ENCODE peak calls at places on chromosomes 5 and 9, in eight cellular contexts. P, R, L, T, J, Y, C and S are unnamed samples. For H3K27me3, the result is how much of the 10 kb centered on the place peaks cover.

GRCh38 chr5:9774472-9775079 is 144.4 kb upstream of the TAS2R1 start:
- DNase-seq in P (peak), R (peak), L (no peak), T (no peak), J (no peak), Y (no peak), C (no peak), S (peak)

GRCh38 chr9:133204335-133204992 is 4.6 kb downstream of the OBP2B start:
- DNase-seq in P (no peak), R (no peak), L (no peak), T (peak), J (no peak), Y (peak), C (no peak), S (no peak)

GRCh38 chr5:108379722-108380530 is 2.0 kb downstream of the FBXL17 start:
- DNase-seq in P (no peak), R (peak), L (no peak), T (no peak), J (no peak), Y (no peak), C (no peak), S (peak)

GRCh38 chr9:136729144-136729543 is 13.6 kb downstream of the LCN10 start:
- DNase-seq in P (no peak), R (no peak), L (no peak), T (no peak), J (no peak), Y (no peak), C (no peak), S (no peak)

GRCh38 chr9:123232332-123232731 is 36.1 kb downstream of the STRBP start:
- DNase-seq in P (no peak), R (no peak), L (no peak), T (no peak), J (no peak), Y (no peak), C (no peak), S (no peak)

GRCh38 chr5:142095035-142095434 is 13.5 kb upstream of the NDFIP1 start:
- DNase-seq in P (no peak), R (no peak), L (no peak), T (no peak), J (no peak), Y (no peak), C (no peak), S (no peak)

GRCh38 chr5:14428302-14429081 is 153.1 kb upstream of the OTULINL start:
- DNase-seq in P (no peak), R (no peak), L (no peak), T (no peak), J (no peak), Y (no peak), C (no peak), S (peak)

GRCh38 chr9:73855206-73855605 is 641.9 kb upstream of the RORB start:
- DNase-seq in P (no peak), R (no peak), L (no peak), T (no peak), J (no peak), Y (no peak), C (no peak), S (no peak)

GRCh38 chr9:123825337-123825736 is 104.6 kb downstream of the DENND1A start:
- DNase-seq in P (no peak), R (peak), L (no peak), T (no peak), J (no peak), Y (no peak), C (no peak), S (peak)

GRCh38 chr9:105681724-105682123 is 12.6 kb upstream of the TMEM38B start:
- DNase-seq in P (no peak), R (peak), L (no peak), T (no peak), J (no peak), Y (no peak), C (no peak), S (peak)

GRCh38 chr5:79200573-79201183 is 35.3 kb upstream of the JMY start:
- DNase-seq in P (no peak), R (peak), L (no peak), T (no peak), J (no peak), Y (no peak), C (no peak), S (no peak)

GRCh38 chr9:134834217-134834956 is 46.2 kb upstream of the FCN2 start:
- DNase-seq in P (no peak), R (no peak), L (no peak), T (no peak), J (no peak), Y (no peak), C (no peak), S (no peak)

GRCh38 chr5:156850206-156850751 is at the start of gene PPP1R2B:
- DNase-seq in P (no peak), R (no peak), L (no peak), T (no peak), J (no peak), Y (no peak), C (no peak), S (no peak)

GRCh38 chr9:129580211-129580915 is 40.5 kb downstream of the C9orf50 start:
- DNase-seq in P (no peak), R (no peak), L (no peak), T (no peak), J (no peak), Y (no peak), C (no peak), S (no peak)

GRCh38 chr9:97632406-97632991 is 669 bp downstream of the TSTD2 start:
- DNase-seq in P (peak), R (peak), L (peak), T (peak), J (peak), Y (no peak), C (no peak), S (no peak)

GRCh38 chr5:36876965-36877666 is 547 bp downstream of the NIPBL start:
- DNase-seq in P (no peak), R (peak), L (peak), T (peak), J (peak), Y (peak), C (peak), S (no peak)

GRCh38 chr5:160496784-160497183 is 75.1 kb downstream of the PTTG1 start:
- DNase-seq in P (no peak), R (no peak), L (no peak), T (no peak), J (no peak), Y (no peak), C (no peak), S (peak)

GRCh38 chr9:133613396-133613795 is 4.2 kb upstream of the FAM163B start:
- DNase-seq in P (no peak), R (no peak), L (no peak), T (no peak), J (no peak), Y (no peak), C (no peak), S (no peak)

GRCh38 chr9:131491001-131491710 is 11.6 kb upstream of the POMT1 start:
- DNase-seq in P (no peak), R (no peak), L (no peak), T (no peak), J (no peak), Y (no peak), C (no peak), S (no peak)

GRCh38 chr9:92668746-92669526 is 995 bp downstream of the IPPK start:
- DNase-seq in P (no peak), R (peak), L (peak), T (peak), J (no peak), Y (no peak), C (no peak), S (peak)

GRCh38 chr9:129486496-129487306 is 134.2 kb downstream of the C9orf50 start:
- DNase-seq in P (no peak), R (no peak), L (peak), T (peak), J (peak), Y (peak), C (no peak), S (no peak)

GRCh38 chr9:136354592-136355085 is 8.9 kb downstream of the DNLZ start:
- DNase-seq in P (no peak), R (peak), L (peak), T (no peak), J (peak), Y (no peak), C (no peak), S (peak)

GRCh38 chr9:130610862-130611689 is 31.7 kb downstream of the FUBP3 start:
- DNase-seq in P (no peak), R (no peak), L (no peak), T (no peak), J (no peak), Y (no peak), C (no peak), S (no peak)

GRCh38 chr5:16456103-16456832 is 9.3 kb downstream of the ZNF622 start:
- DNase-seq in P (peak), R (peak), L (no peak), T (peak), J (peak), Y (no peak), C (peak), S (peak)

GRCh38 chr5:138402640-138403039 is 36.2 kb upstream of the REEP2 start:
- DNase-seq in P (no peak), R (no peak), L (no peak), T (no peak), J (no peak), Y (no peak), C (no peak), S (no peak)

GRCh38 chr9:132090771-132091170 is 11.1 kb upstream of the MED27 start:
- DNase-seq in P (no peak), R (peak), L (no peak), T (no peak), J (no peak), Y (no peak), C (no peak), S (peak)

GRCh38 chr9:105318729-105319513 is 74.5 kb downstream of the SLC44A1 start:
- DNase-seq in P (no peak), R (no peak), L (no peak), T (no peak), J (no peak), Y (no peak), C (no peak), S (no peak)

DNA sequence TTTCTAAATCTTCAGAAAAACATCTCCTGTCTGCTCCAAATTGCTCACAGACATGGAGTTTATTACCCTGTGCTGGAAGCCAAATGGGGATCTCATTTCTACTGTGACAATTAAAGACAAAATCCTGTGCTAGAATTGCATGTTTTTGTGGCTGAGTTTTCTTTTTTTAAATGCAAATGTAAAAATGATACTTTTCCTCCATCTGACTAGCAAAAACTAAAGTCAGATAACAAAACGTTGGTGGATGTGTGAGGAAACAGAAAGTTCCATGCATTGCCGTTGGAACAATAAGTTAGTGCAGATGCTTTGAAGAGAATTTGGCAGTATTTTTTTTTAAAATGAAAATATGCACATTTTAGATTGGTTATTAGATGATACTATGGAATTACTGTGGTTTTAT is 93.4 kb downstream of the GNA14 start:
- DNase-seq in P (no peak), R (no peak), L (no peak), T (no peak), J (no peak), Y (no peak), C (no peak), S (no peak)
- TF ChIP-seq CTCF in P (no peak), R (no peak), L (no peak), T (no peak), J (no peak), Y (no peak), C (no peak), S (no peak)

DNA sequence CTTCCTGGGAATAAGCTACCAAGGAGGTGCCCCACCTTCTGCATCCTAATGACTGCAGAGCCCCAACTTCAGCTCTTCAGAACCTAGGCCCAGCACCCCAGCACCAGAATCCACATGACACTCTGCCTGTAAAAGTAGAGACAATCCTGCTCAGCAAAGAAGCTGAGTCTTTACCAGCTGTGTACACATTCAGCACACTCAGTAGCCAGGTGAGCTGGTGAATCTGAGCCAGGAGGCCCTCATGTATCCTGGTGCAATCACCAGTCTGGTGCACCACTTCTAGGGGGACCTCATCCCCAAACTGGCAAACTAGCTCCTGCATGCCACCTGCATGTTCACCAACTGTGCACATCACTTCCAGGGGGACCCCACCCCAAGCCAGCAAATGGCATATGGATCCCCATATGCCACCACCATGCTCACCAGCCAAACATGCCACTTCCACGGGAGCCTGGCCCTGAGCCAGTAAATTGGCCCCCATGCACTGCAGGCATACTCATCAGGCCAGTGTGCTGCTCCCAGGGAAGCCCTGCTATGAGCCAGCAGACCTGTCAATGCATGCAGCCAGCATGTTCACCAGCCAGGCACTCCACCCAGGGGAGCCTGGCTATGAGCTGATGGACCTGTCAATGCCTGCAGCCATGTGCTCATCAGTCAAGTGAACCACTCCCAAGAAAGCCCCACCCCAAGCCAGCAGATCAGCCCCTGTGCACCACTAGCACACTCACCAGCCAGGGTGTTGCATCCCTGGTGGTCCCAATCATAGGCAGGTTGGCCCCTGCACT is 15.6 kb upstream of the BTNL9 start:
- DNase-seq in P (no peak), R (no peak), L (no peak), T (no peak), J (no peak), Y (no peak), C (no peak), S (peak)
- H3K27me3 ChIP-seq in P (under half), R (under half), L (under half), T (under half), J (under half), Y (under half), C (under half), S (under half)

GRCh38 chr5:125041798-125042197 is 295.4 kb upstream of the ZNF608 start:
- DNase-seq in P (no peak), R (no peak), L (no peak), T (no peak), J (no peak), Y (no peak), C (no peak), S (no peak)

GRCh38 chr5:125042243-125042887 is 295.9 kb upstream of the ZNF608 start:
- DNase-seq in P (no peak), R (no peak), L (no peak), T (no peak), J (no peak), Y (no peak), C (no peak), S (no peak)

GRCh38 chr5:125045647-125046046 is 299.2 kb upstream of the ZNF608 start:
- DNase-seq in P (no peak), R (no peak), L (no peak), T (no peak), J (no peak), Y (no peak), C (no peak), S (peak)

GRCh38 chr5:125044491-125045282 is 298.2 kb upstream of the ZNF608 start:
- DNase-seq in P (no peak), R (no peak), L (no peak), T (no peak), J (no peak), Y (no peak), C (no peak), S (no peak)

DNA sequence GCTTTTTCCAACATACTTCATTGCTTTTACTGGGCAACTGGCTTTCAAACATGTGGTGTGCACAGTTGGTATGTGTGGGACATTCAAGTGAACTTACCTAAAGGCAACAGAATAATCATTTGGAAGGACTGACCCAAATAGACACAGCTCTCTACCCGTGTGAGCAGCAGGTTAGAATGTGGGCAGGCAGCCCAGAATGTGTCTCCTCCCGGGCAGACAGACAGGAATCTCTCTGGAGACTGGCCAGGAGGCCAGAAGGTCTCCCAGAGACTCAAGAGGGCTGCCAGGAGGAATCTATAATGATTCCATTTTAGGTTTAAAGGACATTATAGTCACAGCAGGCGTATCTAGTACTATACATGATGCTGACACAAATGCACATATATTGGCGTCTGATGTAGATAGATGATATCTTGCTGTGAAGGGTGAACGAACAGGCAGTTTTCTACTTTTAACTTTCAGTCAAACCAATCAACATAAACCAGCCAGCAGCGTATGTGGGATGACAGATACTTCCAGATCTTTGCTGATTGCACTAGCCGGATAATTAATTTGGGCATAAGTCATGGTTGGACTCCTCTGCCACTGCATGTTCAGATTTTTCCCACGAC is 297.4 kb upstream of the ZNF608 start:
- DNase-seq in P (no peak), R (peak), L (peak), T (peak), J (peak), Y (peak), C (peak), S (peak)
- H3K4me3 ChIP-seq in P (no peak), R (no peak), L (no peak), T (no peak), J (no peak), Y (no peak), C (no peak), S (no peak)

GRCh38 chr5:32329395-32329834 is 16.7 kb upstream of the MTMR12 start:
- DNase-seq in P (no peak), R (peak), L (peak), T (peak), J (peak), Y (peak), C (peak), S (peak)
- TF ChIP-seq CTCF in P (peak), R (peak), L (peak), T (peak), J (peak), Y (peak), C (peak), S (peak)

GRCh38 chr9:75909776-75910175 is 19.3 kb downstream of the PCSK5 start:
- DNase-seq in P (no peak), R (no peak), L (no peak), T (no peak), J (no peak), Y (no peak), C (peak), S (no peak)
- H3K27me3 ChIP-seq in P (under half), R (under half), L (under half), T (under half), J (under half), Y (under half), C (under half), S (under half)

DNA sequence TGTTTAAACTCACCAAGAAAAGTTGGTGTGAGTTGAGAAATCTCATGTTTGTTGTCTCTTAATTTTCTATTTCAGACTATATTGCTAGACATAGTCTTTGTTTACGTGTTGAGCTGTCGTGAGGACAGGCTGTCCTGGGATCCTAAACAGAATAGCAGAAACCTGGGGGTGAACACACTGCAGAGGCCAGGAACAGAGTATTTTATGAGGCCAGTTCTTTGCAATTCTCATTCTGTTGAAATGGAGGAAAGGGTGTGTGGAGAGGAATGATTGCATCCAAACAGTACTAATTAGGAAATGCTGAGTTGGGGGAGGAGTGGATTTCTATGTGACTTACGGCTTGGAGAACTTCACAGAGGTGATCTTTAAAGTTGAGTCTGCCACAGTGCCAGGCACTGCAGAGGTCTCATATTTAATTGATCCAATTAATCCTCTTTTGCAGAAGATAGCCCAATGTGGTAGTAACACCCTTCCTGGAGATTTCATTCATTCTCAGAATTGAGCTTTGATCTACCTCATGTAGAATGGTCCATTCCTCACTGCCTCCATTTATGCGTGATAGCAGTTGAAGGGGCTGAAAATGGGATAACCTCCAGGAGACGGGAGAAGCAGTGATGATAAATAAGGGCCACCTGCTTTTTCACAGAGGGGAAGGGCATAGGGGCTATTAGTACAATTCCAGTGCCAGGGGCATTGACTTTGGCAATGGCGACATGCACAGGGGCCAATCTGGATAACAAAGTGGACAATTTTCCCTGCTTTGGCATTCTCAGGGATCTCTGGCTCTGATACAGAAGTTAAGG is 84.7 kb upstream of the TNFAIP8 start:
- DNase-seq in P (no peak), R (peak), L (no peak), T (no peak), J (no peak), Y (no peak), C (no peak), S (no peak)
- H3K4me3 ChIP-seq in P (no peak), R (no peak), L (no peak), T (no peak), J (no peak), Y (no peak), C (no peak), S (no peak)

DNA sequence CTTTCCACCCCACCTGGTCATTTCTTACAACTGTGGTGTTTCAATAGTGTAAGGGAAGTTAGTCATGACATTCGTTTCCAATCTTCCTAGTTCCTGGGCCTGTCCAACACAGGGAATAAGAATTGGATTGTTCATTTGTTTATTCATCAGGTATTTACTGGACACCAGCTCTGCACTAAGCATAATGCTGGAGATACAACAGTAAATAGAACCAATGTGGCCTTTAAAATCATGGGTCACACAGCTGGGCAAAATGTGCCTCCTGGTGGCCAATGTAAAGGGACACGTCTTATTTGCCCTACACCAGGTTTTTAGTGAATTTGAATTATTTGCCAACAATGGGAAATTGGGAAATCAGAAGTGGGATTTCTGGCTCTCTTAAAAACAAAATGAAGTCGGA is 10.4 kb downstream of the ABLIM3 start:
- DNase-seq in P (no peak), R (peak), L (no peak), T (no peak), J (no peak), Y (peak), C (no peak), S (no peak)
- TF ChIP-seq CTCF in P (peak), R (no peak), L (no peak), T (no peak), J (no peak), Y (peak), C (peak), S (peak)